ENCODE peak calls at places on chromosomes 4 and X, in six cellular contexts. X, A, M, J, I and Q are unnamed samples.

GRCh38 chr4:84901173-84901572 is 65.3 kb downstream of the WDFY3 start:
- DNase-seq in J (no peak), X (no peak), I (no peak), M (no peak), A (no peak), Q (no peak)

GRCh38 chr4:89358935-89359364 is 51.4 kb upstream of the GPRIN3 start:
- DNase-seq in A (no peak), J (no peak), I (no peak), X (no peak), M (no peak), Q (no peak)

GRCh38 chrX:80431502-80431832 is 11.2 kb downstream of the TENT5D start:
- DNase-seq in X (no peak), M (no peak), I (no peak), J (no peak), A (no peak), Q (no peak)

GRCh38 chrX:387729-388128 is 1.0 kb upstream of the PPP2R3B start:
- DNase-seq in I (peak), X (no peak), J (no peak), A (no peak), M (no peak), Q (no peak)

GRCh38 chr4:73706811-73707210 is 33.6 kb upstream of the CXCL8 start:
- DNase-seq in X (no peak), M (no peak), J (no peak), A (no peak), I (no peak), Q (no peak)

GRCh38 chr4:138230048-138230447 is 12.1 kb downstream of the SLC7A11 start:
- DNase-seq in A (no peak), J (no peak), X (no peak), M (no peak), I (no peak), Q (no peak)

GRCh38 chr4:124685851-124686250 is 26.7 kb downstream of the ANKRD50 start:
- DNase-seq in X (no peak), M (no peak), J (peak), I (no peak), A (no peak), Q (no peak)

GRCh38 chrX:24465524-24465850 is 401 bp downstream of the PDK3 start:
- DNase-seq in J (no peak), A (no peak), X (no peak), M (no peak), I (no peak), Q (no peak)

GRCh38 chr4:156190606-156191005 is 236.9 kb upstream of the CTSO start:
- DNase-seq in M (no peak), J (peak), I (no peak), A (peak), X (no peak), Q (peak)

GRCh38 chr4:37719021-37719420 is 32.8 kb upstream of the RELL1 start:
- DNase-seq in X (no peak), M (no peak), A (peak), I (no peak), J (no peak), Q (no peak)

GRCh38 chrX:153974003-153974725 is 1.6 kb downstream of the TMEM187 start:
- DNase-seq in X (no peak), J (no peak), I (no peak), M (no peak), A (no peak), Q (no peak)

GRCh38 chr4:123235431-123235830 is 161.2 kb upstream of the SPRY1 start:
- DNase-seq in M (no peak), I (no peak), J (no peak), X (no peak), A (no peak), Q (peak)

GRCh38 chrX:128781506-128781905 is 729.3 kb upstream of the ACTRT1 start:
- DNase-seq in A (peak), M (no peak), I (peak), J (peak), X (no peak), Q (no peak)

GRCh38 chr4:48780867-48781219 is 764 bp upstream of the FRYL start:
- DNase-seq in X (no peak), J (peak), A (peak), M (no peak), I (peak), Q (no peak)

GRCh38 chr4:46946914-46947313 is 37.9 kb upstream of the COX7B2 start:
- DNase-seq in I (no peak), A (peak), M (no peak), J (peak), X (no peak), Q (no peak)

GRCh38 chr4:4784379-4784778 is 75.1 kb upstream of the MSX1 start:
- DNase-seq in A (no peak), I (no peak), M (no peak), J (no peak), X (no peak), Q (no peak)

GRCh38 chr4:78749972-78750727 is 26.0 kb upstream of the BMP2K start:
- DNase-seq in A (no peak), J (no peak), X (peak), I (no peak), M (peak), Q (no peak)

GRCh38 chr4:78747328-78747946 is 28.7 kb upstream of the BMP2K start:
- DNase-seq in A (no peak), M (no peak), J (no peak), X (no peak), I (no peak), Q (no peak)

GRCh38 chr4:78753091-78753490 is 23.1 kb upstream of the BMP2K start:
- DNase-seq in X (no peak), I (no peak), A (no peak), J (no peak), M (peak), Q (no peak)

GRCh38 chr4:78748361-78748760 is 27.8 kb upstream of the BMP2K start:
- DNase-seq in J (no peak), M (no peak), A (no peak), I (no peak), X (no peak), Q (no peak)

DNA sequence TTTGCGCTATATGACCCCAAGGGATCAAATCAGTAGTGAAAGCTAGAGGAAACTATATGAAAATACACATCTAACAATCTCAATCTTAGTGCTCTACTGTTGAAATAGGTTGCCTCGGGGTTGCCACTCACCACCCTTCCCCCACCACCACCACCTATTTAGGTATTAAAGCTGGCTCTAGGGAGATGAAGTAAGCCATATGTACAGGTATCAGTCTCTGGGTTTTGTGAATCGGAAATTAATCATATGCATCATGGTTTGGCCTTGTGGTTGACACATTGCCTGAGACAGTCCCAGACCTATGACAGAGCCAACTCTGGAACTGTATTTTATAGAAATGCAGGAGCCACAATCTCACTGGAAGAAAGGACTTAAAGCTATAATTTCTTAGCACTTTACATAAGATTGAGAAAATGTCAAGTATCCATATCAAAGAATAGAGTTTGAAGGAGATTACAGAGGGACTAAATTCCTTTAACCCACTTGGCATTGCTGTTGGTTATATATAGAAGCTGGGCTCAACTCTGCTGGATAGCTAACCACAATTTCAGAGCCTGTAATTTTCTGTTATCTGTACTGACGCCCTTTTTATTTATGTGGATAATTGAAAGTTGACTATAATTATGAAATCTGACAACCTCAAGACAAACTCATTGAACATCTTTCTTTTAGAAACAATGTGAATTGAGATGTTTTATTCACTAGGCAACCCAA is 26.7 kb upstream of the BMP2K start:
- DNase-seq in I (no peak), J (peak), M (peak), X (no peak), A (no peak), Q (no peak)
- H3K4me3 ChIP-seq in I (no peak), J (no peak), M (no peak), X (no peak), A (no peak), Q (no peak)

DNA sequence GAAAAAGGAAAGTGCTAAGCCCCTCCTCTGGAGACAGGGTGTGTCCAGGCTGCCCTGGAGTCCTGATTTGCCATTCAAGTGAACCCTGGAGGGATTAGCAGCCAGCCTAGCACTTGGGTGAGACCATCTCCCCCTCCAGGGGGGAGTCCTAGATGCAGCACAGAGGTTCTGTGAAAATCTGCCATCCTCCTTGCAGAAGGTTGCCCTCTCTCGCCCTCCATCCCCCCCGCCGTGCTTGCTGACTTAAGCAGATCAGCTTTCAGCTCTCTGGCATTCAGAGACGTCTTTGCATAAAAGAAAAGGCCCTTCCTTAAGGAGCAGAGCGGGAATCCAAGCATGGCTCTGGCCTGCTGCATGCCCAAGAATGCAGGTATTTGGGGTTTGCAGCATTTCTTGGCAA is 102.1 kb upstream of the SCML1 start:
- DNase-seq in M (no peak), A (no peak), I (peak), J (peak), X (no peak), Q (no peak)
- H3K4me3 ChIP-seq in M (no peak), A (no peak), I (no peak), J (no peak), X (no peak), Q (no peak)

DNA sequence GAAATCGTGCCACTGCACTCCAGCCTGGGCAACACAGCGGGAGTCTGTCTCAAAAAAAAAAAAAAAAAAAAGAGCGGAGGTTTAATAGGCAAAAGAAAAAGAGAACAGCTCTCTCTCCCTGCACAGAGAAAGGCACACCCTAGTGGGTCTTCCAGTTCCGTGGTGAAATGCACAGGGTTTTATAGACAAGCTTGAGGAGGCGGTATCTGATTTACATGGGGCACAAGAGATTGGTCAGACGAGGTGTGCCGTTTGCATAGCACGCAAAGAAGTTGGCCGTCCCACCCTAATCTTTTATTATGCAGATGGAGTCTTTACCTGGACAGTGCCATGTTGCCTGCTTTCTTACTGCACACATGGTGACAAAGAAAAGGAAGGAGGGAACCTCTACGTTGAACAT is 33.5 kb upstream of the REST start:
- DNase-seq in A (peak), J (no peak), I (peak), M (no peak), X (no peak), Q (no peak)
- H3K4me3 ChIP-seq in A (no peak), J (no peak), I (no peak), M (no peak), X (no peak), Q (no peak)

GRCh38 chr4:108624263-108625056 is 4.1 kb downstream of the RPL34 start:
- DNase-seq in A (no peak), J (no peak), I (no peak), X (no peak), M (no peak), Q (no peak)
- H3K4me3 ChIP-seq in A (no peak), J (no peak), I (no peak), X (no peak), M (peak), Q (no peak)

DNA sequence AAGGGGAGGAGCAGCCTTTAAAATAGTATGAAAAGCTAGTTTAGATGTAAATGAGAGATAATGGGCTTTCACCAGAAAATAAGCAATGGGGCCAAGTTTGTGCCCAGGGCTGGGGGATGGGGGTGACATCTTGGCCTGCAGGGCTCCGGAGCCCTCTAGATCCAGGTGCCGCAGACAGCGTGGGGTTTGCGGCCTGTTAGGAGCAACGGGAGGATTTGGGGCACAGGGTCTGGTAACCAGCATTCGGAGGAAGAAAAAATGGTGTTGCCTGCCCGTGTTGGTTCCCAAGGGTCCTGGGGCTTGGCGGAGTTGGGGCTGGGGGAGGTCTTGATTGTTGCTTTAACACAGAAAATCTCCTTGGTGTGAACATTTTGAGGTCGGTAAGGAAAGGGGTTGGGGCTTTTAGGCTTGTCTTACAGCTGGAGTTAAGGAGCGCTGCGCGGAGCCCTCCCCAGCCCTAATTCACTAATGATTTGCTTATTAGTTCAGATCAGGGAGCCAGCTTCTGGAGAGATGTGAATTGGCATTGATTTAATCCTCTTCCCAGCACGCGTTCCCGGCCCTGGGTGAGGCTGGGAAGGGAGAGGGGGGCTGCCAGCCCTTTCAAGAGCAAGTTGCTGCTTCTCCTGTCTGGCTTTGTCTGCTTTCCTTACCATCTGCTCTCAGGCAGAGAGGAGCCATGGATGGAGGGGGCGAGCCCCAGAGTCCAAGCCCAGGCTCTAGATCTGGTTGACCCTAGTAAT is 443.4 kb downstream of the BCOR start:
- DNase-seq in M (no peak), A (no peak), I (no peak), J (no peak), X (no peak), Q (no peak)
- H3K4me3 ChIP-seq in M (no peak), A (no peak), I (no peak), J (no peak), X (no peak), Q (no peak)

DNA sequence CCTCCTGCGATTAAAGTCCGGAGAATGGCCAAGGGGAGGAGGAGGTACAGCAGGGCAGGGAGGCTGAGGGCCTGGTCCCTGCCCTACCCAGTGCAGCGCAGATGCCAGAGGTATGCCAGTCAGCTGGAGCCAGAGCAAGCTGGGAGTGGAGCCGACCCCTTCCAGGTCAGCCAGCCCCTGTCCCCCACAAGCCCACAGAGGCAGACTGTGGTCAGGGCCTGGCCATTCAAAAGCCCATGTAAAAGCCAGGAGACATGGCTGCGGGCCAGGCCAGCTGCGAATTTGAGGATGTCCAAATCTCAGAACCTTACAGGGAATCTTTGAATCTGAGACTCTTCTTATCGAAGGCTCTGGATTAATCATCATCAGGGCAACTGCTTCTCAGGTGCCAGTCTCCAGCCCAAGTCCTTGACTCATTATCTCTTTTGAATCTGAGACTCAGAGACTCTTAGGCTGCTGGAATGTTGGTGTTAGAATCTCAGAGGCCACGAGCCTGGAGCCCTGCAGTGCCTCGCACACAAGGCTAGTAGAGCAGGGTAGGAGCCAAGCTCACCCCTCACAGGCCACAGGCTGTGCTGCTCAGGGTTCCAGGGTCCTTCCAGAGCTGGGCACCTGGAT is 572 bp downstream of the IQSEC2 start:
- DNase-seq in I (peak), A (peak), X (no peak), J (peak), M (no peak), Q (no peak)
- H3K4me3 ChIP-seq in I (peak), A (peak), X (no peak), J (peak), M (no peak), Q (peak)

GRCh38 chrX:107450823-107451509 is 1.5 kb downstream of the FRMPD3 start:
- DNase-seq in I (no peak), J (no peak), M (no peak), X (no peak), A (no peak), Q (no peak)
- H3K4me3 ChIP-seq in I (no peak), J (no peak), M (no peak), X (no peak), A (no peak), Q (no peak)

GRCh38 chrX:155877288-155877687 is 3.9 kb upstream of the VAMP7 start:
- DNase-seq in M (no peak), X (no peak), J (no peak), I (no peak), A (no peak), Q (no peak)

GRCh38 chrX:155876704-155877103 is 4.4 kb upstream of the VAMP7 start:
- DNase-seq in I (no peak), J (no peak), A (no peak), X (no peak), M (no peak), Q (no peak)

GRCh38 chrX:155871934-155872333 is 9.2 kb upstream of the VAMP7 start:
- DNase-seq in X (no peak), M (no peak), I (no peak), J (no peak), A (no peak), Q (no peak)

GRCh38 chrX:155873203-155873602 is 7.9 kb upstream of the VAMP7 start:
- DNase-seq in I (no peak), A (no peak), M (no peak), X (no peak), J (no peak), Q (no peak)

GRCh38 chrX:155874571-155875244 is 6.4 kb upstream of the VAMP7 start:
- DNase-seq in M (no peak), I (no peak), A (no peak), X (no peak), J (peak), Q (no peak)
- H3K4me3 ChIP-seq in M (no peak), I (no peak), A (no peak), X (no peak), J (no peak), Q (no peak)